ENCODE peak calls at places on chromosome 7, in four cellular contexts. F, V, Z and S are unnamed samples.

GRCh38 chr7:3157541-3158287 is 114.0 kb upstream of the CARD11 start:
- DNase-seq in F (peak), V (no peak), Z (no peak), S (no peak)

GRCh38 chr7:149686001-149686400 is 87.4 kb downstream of the ZNF467 start:
- DNase-seq in F (no peak), V (peak), Z (no peak), S (no peak)

GRCh38 chr7:110591341-110591740 is 499.6 kb upstream of the LRRN3 start:
- DNase-seq in F (no peak), V (no peak), Z (no peak), S (no peak)

GRCh38 chr7:151552352-151553028 is 32.8 kb upstream of the RHEB start:
- DNase-seq in F (peak), V (no peak), Z (peak), S (no peak)

GRCh38 chr7:127393370-127394058 is 1.0 kb upstream of the ZNF800 start:
- DNase-seq in F (peak), V (peak), Z (peak), S (no peak)

GRCh38 chr7:138834583-138834982 is 36.6 kb upstream of the ATP6V0A4 start:
- DNase-seq in F (no peak), V (no peak), Z (no peak), S (no peak)

GRCh38 chr7:150940446-150941102 is 37.5 kb downstream of the KCNH2 start:
- DNase-seq in F (peak), V (no peak), Z (no peak), S (no peak)

GRCh38 chr7:553637-554111 is 34.0 kb upstream of the PDGFA start:
- DNase-seq in F (no peak), V (no peak), Z (no peak), S (no peak)

GRCh38 chr7:45687721-45688120 is 113.6 kb downstream of the ADCY1 start:
- DNase-seq in F (no peak), V (no peak), Z (no peak), S (no peak)

GRCh38 chr7:127250312-127251047 is 2.3 kb downstream of the GRM8 start:
- DNase-seq in F (no peak), V (no peak), Z (no peak), S (no peak)

GRCh38 chr7:107501593-107501992 is 31.7 kb downstream of the GPR22 start:
- DNase-seq in F (no peak), V (peak), Z (no peak), S (no peak)

GRCh38 chr7:36440880-36441279 is 51.2 kb downstream of the ANLN start:
- DNase-seq in F (no peak), V (peak), Z (no peak), S (peak)

GRCh38 chr7:46134385-46134784 is 213.3 kb upstream of the IGFBP3 start:
- DNase-seq in F (no peak), V (no peak), Z (no peak), S (no peak)

GRCh38 chr7:96996937-96997511 is 8.3 kb upstream of the DLX6 start:
- DNase-seq in F (no peak), V (no peak), Z (no peak), S (no peak)

GRCh38 chr7:75928600-75928939 is 13.6 kb downstream of the POR start:
- DNase-seq in F (no peak), V (no peak), Z (no peak), S (no peak)

GRCh38 chr7:46139079-46139478 is 218.0 kb upstream of the IGFBP3 start:
- DNase-seq in F (no peak), V (no peak), Z (no peak), S (no peak)

GRCh38 chr7:129160161-129160911 is 15.8 kb downstream of the TSPAN33 start:
- DNase-seq in F (no peak), V (peak), Z (no peak), S (no peak)

GRCh38 chr7:108434030-108434429 is 22.2 kb downstream of the NRCAM start:
- DNase-seq in F (no peak), V (no peak), Z (no peak), S (no peak)

GRCh38 chr7:20513341-20513740 is 102.1 kb upstream of the ABCB5 start:
- DNase-seq in F (no peak), V (no peak), Z (no peak), S (no peak)

GRCh38 chr7:27723086-27723485 is 16.9 kb upstream of the TAX1BP1 start:
- DNase-seq in F (peak), V (peak), Z (peak), S (no peak)
- TF ChIP-seq CTCF in F (no peak), V (peak), Z (no peak), S (peak)

GRCh38 chr7:70719120-70719519 is 412.8 kb upstream of the GALNT17 start:
- DNase-seq in F (no peak), V (no peak), Z (no peak), S (no peak)
- TF ChIP-seq CTCF in F (no peak), V (no peak), Z (no peak), S (no peak)

GRCh38 chr7:142930126-142930730 is 3.3 kb downstream of the TRPV5 start:
- DNase-seq in F (no peak), V (no peak), Z (no peak), S (no peak)

GRCh38 chr7:142927949-142928348 is 5.6 kb downstream of the TRPV5 start:
- DNase-seq in F (no peak), V (no peak), Z (no peak), S (no peak)

GRCh38 chr7:142919656-142920055 is 13.9 kb downstream of the TRPV5 start:
- DNase-seq in F (no peak), V (no peak), Z (no peak), S (no peak)

GRCh38 chr7:142927085-142927745 is 6.3 kb downstream of the TRPV5 start:
- DNase-seq in F (no peak), V (peak), Z (no peak), S (no peak)

DNA sequence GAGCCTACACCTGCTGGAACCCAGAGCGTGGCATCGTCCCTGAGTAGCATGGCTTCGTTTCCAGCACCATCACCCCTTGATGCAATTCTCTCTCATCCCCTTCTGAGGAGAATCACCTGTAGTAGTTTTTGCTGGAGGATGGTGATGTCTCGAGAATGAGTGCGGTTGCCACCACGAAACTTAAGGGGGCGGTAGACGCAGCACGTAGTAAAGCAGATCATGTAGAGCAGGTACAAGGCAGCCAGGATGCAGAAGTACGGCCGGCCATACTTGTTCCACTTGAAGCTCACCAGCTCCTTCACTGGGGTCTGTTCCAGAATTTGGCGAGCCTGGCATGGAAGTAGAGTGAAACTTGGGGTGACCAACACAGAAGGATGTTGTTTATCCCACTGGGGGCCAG is 8.1 kb downstream of the TRPV5 start:
- DNase-seq in F (no peak), V (peak), Z (no peak), S (no peak)
- TF ChIP-seq CTCF in F (no peak), V (no peak), Z (no peak), S (no peak)

DNA sequence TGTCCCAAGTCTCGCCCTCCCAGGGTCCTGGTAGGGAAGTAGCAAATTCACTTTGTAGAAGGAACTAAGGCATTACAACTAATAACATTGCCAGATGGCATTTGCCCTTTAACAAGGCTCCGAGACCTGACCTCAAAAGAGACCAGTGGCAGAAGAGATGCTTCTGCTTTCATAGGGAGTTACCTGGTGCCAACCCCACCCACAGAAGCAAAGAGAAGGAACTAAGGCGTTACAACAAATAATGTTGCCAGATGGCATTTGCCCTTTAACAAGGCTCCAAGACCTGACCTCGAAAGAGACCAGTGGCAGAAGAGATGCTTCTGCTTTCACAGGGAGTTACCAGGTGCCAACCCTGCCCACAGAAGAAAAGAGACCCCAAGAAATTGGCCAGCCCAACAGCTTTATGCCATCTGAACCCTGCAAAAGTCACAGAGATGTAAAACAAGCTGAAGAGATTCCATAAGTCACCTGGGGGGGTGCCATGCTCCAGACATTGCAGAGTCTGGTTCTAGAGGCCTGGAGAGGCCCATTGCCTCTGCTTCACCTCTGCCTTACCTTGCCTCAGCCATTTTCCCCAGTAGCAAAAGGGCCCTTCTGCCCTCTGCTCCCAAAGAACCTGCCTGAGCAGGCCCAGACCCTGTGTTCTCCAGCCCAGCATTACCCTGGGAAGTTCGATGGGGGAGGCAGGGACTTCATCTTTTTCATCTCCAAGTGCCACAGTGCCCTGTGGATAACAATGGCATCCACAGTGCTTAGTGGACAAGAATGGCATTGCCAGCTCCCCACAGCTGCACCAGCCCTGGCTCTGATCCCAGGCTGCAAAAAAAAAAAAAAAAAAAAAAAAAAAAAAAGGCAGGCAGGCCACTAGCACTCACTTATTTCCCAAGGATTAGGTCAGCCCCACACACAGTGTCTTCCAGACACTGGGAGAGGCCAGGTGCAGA is 179.5 kb upstream of the PLXNA4 start:
- DNase-seq in F (no peak), V (no peak), Z (no peak), S (no peak)
- TF ChIP-seq CTCF in F (no peak), V (no peak), Z (no peak), S (no peak)

DNA sequence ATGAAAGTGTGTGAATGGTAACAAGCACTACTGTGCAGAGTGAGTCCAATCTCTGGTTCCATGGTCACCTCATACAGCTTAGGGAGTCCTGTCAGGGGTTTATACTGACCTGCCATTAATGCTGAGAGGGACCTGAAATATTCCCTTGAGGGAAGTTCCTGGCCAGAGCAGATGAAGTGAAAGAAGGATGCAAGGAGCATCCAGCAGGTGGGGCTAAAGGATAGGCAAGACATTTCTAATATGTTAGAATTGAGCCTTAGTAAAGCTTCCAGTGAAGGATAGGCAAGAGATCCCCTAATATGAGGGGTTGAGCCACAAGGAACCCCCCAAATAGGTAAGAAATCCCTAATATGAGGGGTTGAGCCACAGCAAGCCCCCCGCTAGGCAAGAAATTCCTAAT is 25.5 kb upstream of the FAM221A start:
- DNase-seq in F (no peak), V (peak), Z (no peak), S (no peak)
- TF ChIP-seq CTCF in F (no peak), V (peak), Z (no peak), S (peak)

GRCh38 chr7:82044497-82045080 is 274.7 kb upstream of the HGF start:
- DNase-seq in F (no peak), V (peak), Z (no peak), S (peak)
- TF ChIP-seq CTCF in F (peak), V (peak), Z (peak), S (peak)